ENCODE peak calls at places on chromosomes 4 and X, in four cellular contexts. T, C, H and J are unnamed samples.
A peak's percentile ranks its signal among the peaks of the same experiment; 100 is the strongest.

GRCh38 chr4:128358231-128358902 is 70.8 kb upstream of the PGRMC2 start:
- DNase-seq in T (no peak), C (peak; percentile 25), H (no peak), J (no peak)

GRCh38 chrX:113747274-113747973 is 836.5 kb upstream of the HTR2C start:
- DNase-seq in T (no peak), C (no peak), H (no peak), J (no peak)

GRCh38 chr4:4518747-4519146 is 23.1 kb downstream of the STX18 start:
- DNase-seq in T (no peak), C (no peak), H (no peak), J (no peak)

GRCh38 chr4:142322996-142323395 is 523.1 kb downstream of the INPP4B start:
- DNase-seq in T (no peak), C (no peak), H (no peak), J (no peak)

GRCh38 chr4:109365944-109366343 is 63.5 kb upstream of the COL25A1 start:
- DNase-seq in T (no peak), C (no peak), H (no peak), J (no peak)

GRCh38 chrX:9569875-9570274 is 105.0 kb downstream of the TBL1X start:
- DNase-seq in T (no peak), C (no peak), H (no peak), J (no peak)

GRCh38 chrX:25007059-25008053 is 8.4 kb downstream of the ARX start:
- DNase-seq in T (peak; percentile 48), C (no peak), H (no peak), J (no peak)

GRCh38 chr4:168188754-168189153 is 96.4 kb downstream of the ANXA10 start:
- DNase-seq in T (no peak), C (no peak), H (no peak), J (no peak)

DNA sequence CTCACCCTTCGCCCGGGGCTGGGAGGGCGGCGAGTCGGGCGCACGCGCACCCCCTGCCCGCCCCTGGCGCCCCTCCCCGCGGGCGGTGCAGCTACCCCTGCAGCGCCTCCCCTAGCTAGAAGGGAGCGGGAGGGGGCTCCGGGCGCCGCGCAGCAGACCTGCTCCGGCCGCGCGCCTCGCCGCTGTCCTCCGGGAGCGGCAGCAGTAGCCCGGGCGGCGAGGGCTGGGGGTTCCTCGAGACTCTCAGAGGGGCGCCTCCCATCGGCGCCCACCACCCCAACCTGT is at the start of gene NPNT:
- DNase-seq in T (no peak), C (peak; percentile 16), H (no peak), J (no peak)
- TF ChIP-seq POLR2A in T (no peak), C (no peak), H (no peak), J (no peak)

DNA sequence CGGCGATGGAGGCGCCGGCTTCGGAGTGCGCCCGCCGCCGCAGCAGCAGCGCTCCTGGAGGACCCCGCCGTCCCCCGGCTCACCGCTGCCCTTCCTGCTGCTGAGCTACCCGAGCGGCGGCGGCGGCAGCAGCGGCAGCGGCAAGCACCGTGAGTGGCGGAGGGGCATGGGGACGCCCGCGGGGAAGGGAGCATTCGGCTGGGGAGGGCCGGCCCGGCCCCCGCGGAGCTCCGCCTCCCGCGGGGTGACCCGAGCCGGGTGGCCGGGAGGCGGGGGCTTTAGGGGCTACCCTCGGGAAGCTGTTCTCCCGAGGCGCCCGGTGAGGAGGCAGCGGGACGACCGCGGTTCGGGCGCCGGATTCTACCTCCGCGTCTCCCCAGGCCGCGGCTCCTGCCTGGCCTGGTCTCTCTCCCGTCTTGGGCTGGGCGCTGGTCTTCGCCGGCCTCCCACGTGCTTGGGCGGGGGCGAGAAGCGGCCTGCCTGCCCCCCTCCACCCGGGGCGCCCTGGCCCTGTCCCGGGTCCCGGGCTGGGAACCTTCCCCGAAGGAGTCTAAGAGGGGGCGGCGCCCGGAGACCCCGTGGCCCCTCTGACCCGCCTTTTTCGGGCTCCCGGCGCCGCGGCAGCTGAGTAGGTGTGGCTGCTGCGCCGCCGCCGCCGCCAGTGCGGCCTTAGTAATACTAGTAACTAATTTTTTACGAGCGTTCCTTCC is 16.5 kb upstream of the RUFY3 start:
- DNase-seq in T (peak; percentile 81), C (peak; percentile 72), H (peak; percentile 52), J (no peak)
- TF ChIP-seq POLR2A in T (peak; percentile 36), C (peak; percentile 68), H (peak; percentile 21), J (peak; percentile 31)

DNA sequence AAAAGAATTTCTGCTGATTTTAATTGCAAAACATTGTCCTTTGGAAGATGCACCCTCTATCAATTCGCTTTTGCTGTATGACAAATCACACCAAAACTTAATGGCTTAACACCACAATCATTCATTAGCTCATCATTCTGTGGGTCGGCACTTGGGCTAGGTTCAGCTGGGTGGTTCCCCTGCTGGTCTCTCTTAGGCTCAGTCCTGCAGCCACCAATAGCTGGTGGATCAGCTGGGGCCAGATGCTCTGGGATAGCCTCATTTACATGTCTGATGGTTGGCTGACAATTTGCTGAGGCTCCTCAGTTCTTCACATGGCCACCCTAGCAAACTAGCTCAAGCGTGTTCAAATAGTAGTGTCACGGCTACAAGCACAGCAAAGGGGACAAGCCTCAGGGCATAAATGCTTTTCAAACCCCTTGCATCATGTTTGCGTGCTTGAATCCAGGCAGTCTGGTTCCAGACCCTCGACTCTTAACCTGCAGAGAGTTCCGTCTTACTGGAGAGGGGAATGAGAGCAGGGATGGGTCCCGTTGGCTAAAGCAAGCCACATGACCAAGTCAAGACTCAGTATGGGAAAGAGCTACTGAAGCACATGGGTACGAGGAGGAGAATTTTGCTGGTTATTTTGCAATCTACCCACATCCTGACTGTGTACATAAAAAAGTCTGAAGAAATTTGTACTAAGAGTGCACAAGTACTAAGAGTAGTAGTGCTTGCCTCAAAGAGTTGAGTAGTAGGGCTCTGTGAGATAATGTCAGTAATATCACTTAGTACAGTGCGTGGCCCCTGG is 7.5 kb upstream of the ACSL1 start:
- DNase-seq in T (no peak), C (no peak), H (no peak), J (no peak)
- TF ChIP-seq POLR2A in T (no peak), C (no peak), H (no peak), J (no peak)

GRCh38 chrX:76971393-76972376 is 475.5 kb upstream of the FGF16 start:
- DNase-seq in T (no peak), C (no peak), H (no peak), J (no peak)
- TF ChIP-seq POLR2A in T (no peak), C (no peak), H (no peak), J (no peak)

DNA sequence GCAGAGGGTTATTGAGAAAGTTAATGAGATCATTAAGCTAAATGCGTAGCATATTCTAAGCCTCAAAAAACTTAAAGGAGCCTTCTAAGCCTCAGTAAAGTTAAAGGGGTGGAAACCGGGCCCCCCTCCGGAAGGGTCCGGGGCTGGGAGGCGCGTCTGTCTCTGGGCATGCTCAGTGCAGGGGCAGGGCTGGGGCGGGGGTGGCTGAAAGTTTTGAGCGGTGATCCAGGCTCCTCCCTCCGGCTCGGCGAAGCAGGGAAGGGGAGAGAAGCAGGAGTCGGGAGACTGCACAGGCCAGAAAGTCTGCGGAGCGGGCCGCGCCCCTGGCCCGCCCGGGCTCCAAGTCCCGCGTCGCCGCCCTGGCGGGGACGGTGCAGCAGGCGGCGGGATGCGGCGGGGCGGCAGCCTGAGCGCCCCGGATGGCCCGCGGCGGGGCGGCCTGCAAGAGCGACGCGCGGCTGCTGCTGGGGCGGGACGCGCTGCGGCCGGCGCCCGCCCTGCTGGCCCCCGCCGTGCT is at the start of gene EVC:
- DNase-seq in T (peak; percentile 88), C (peak; percentile 76), H (peak; percentile 54), J (peak; percentile 66)
- TF ChIP-seq POLR2A in T (no peak), C (peak; percentile 63), H (peak; percentile 67), J (peak; percentile 65)

GRCh38 chrX:47648376-47648775 is 2.0 kb downstream of the ELK1 start:
- DNase-seq in T (no peak), C (no peak), H (no peak), J (no peak)

GRCh38 chrX:47650164-47651042 is at the start of gene ELK1:
- DNase-seq in T (peak; percentile 92), C (peak; percentile 98), H (peak; percentile 42), J (peak; percentile 50)

GRCh38 chrX:47649302-47649701 is 1.1 kb downstream of the ELK1 start:
- DNase-seq in T (no peak), C (no peak), H (no peak), J (no peak)

GRCh38 chrX:47649781-47650163 is 591 bp downstream of the ELK1 start:
- DNase-seq in T (no peak), C (no peak), H (no peak), J (no peak)

GRCh38 chrX:47651043-47651905 is 911 bp upstream of the ELK1 start:
- DNase-seq in T (no peak), C (no peak), H (no peak), J (no peak)
- TF ChIP-seq POLR2A in T (peak; percentile 27), C (peak; percentile 46), H (no peak), J (no peak)